ENCODE peak calls at places on chromosomes 11 and 22, in nine cellular contexts. One of them, this sample, is unnamed.

GRCh38 chr22:36221799-36222751 is 17.3 kb downstream of the APOL2 start:
- DNase-seq in spleen: peak
- DNase-seq in WTC11: peak
- DNase-seq in cardiac muscle cell: peak
- DNase-seq in HepG2: peak
- DNase-seq in MCF 10A: peak
- DNase-seq in lower lobe of right lung: peak
- DNase-seq in type B pancreatic cell: no peak
- DNase-seq in kidney: no peak
- DNase-seq in this sample: peak

GRCh38 chr11:9438611-9439010 is 22.2 kb upstream of the ZNF143 start:
- DNase-seq in spleen: no peak
- DNase-seq in WTC11: no peak
- DNase-seq in cardiac muscle cell: no peak
- DNase-seq in HepG2: no peak
- DNase-seq in MCF 10A: no peak
- DNase-seq in lower lobe of right lung: no peak
- DNase-seq in type B pancreatic cell: no peak
- DNase-seq in kidney: no peak
- DNase-seq in this sample: no peak

GRCh38 chr11:44333271-44334218 is 23.6 kb upstream of the ALX4 start:
- DNase-seq in spleen: no peak
- DNase-seq in WTC11: no peak
- DNase-seq in cardiac muscle cell: peak
- DNase-seq in HepG2: peak
- DNase-seq in MCF 10A: peak
- DNase-seq in lower lobe of right lung: no peak
- DNase-seq in type B pancreatic cell: no peak
- DNase-seq in kidney: no peak
- DNase-seq in this sample: no peak

GRCh38 chr11:33703771-33704170 is 3.1 kb upstream of the C11orf91 start:
- DNase-seq in spleen: no peak
- DNase-seq in WTC11: no peak
- DNase-seq in cardiac muscle cell: peak
- DNase-seq in HepG2: no peak
- DNase-seq in MCF 10A: peak
- DNase-seq in lower lobe of right lung: peak
- DNase-seq in type B pancreatic cell: no peak
- DNase-seq in kidney: peak
- DNase-seq in this sample: no peak

GRCh38 chr22:37801946-37802309 is 5.8 kb upstream of the GCAT start:
- DNase-seq in spleen: no peak
- DNase-seq in WTC11: no peak
- DNase-seq in cardiac muscle cell: no peak
- DNase-seq in HepG2: no peak
- DNase-seq in MCF 10A: no peak
- DNase-seq in lower lobe of right lung: no peak
- DNase-seq in type B pancreatic cell: no peak
- DNase-seq in kidney: no peak
- DNase-seq in this sample: no peak

GRCh38 chr22:35835998-35836691 is 118.5 kb downstream of the APOL5 start:
- DNase-seq in spleen: no peak
- DNase-seq in WTC11: peak
- DNase-seq in cardiac muscle cell: peak
- DNase-seq in HepG2: peak
- DNase-seq in MCF 10A: peak
- DNase-seq in lower lobe of right lung: no peak
- DNase-seq in type B pancreatic cell: no peak
- DNase-seq in kidney: no peak
- DNase-seq in this sample: no peak

GRCh38 chr22:42317691-42318547 is 47.5 kb upstream of the TCF20 start:
- DNase-seq in spleen: no peak
- DNase-seq in WTC11: peak
- DNase-seq in cardiac muscle cell: no peak
- DNase-seq in HepG2: no peak
- DNase-seq in MCF 10A: peak
- DNase-seq in lower lobe of right lung: peak
- DNase-seq in type B pancreatic cell: no peak
- DNase-seq in kidney: peak
- DNase-seq in this sample: no peak

GRCh38 chr11:55481416-55481815 is 72.9 kb upstream of the OR4C15 start:
- DNase-seq in spleen: no peak
- DNase-seq in WTC11: no peak
- DNase-seq in cardiac muscle cell: no peak
- DNase-seq in HepG2: no peak
- DNase-seq in MCF 10A: no peak
- DNase-seq in lower lobe of right lung: no peak
- DNase-seq in type B pancreatic cell: no peak
- DNase-seq in kidney: no peak
- DNase-seq in this sample: no peak

GRCh38 chr22:39388261-39389011 is 11.1 kb upstream of the TAB1 start:
- DNase-seq in spleen: peak
- DNase-seq in WTC11: peak
- DNase-seq in cardiac muscle cell: peak
- DNase-seq in HepG2: peak
- DNase-seq in MCF 10A: no peak
- DNase-seq in lower lobe of right lung: peak
- DNase-seq in type B pancreatic cell: peak
- DNase-seq in kidney: peak
- DNase-seq in this sample: peak

GRCh38 chr11:92383430-92383829 is 158.8 kb downstream of the FAT3 start:
- DNase-seq in spleen: no peak
- DNase-seq in WTC11: no peak
- DNase-seq in cardiac muscle cell: peak
- DNase-seq in HepG2: no peak
- DNase-seq in MCF 10A: peak
- DNase-seq in lower lobe of right lung: no peak
- DNase-seq in type B pancreatic cell: no peak
- DNase-seq in kidney: no peak
- DNase-seq in this sample: no peak

GRCh38 chr11:111352935-111353695 is 26.0 kb downstream of the POU2AF1 start:
- DNase-seq in spleen: no peak
- DNase-seq in WTC11: no peak
- DNase-seq in cardiac muscle cell: no peak
- DNase-seq in HepG2: no peak
- DNase-seq in MCF 10A: no peak
- DNase-seq in lower lobe of right lung: no peak
- DNase-seq in type B pancreatic cell: no peak
- DNase-seq in kidney: no peak
- DNase-seq in this sample: no peak
- TF ChIP-seq CTCF in spleen: no peak
- TF ChIP-seq CTCF in WTC11: no peak
- TF ChIP-seq CTCF in cardiac muscle cell: no peak
- TF ChIP-seq CTCF in HepG2: no peak
- TF ChIP-seq CTCF in MCF 10A: no peak
- TF ChIP-seq CTCF in lower lobe of right lung: no peak
- TF ChIP-seq CTCF in type B pancreatic cell: no peak
- TF ChIP-seq CTCF in kidney: no peak
- TF ChIP-seq CTCF in this sample: no peak

GRCh38 chr22:43996170-43996980 is 27.7 kb upstream of the PARVB start:
- DNase-seq in spleen: peak
- DNase-seq in WTC11: no peak
- DNase-seq in cardiac muscle cell: no peak
- DNase-seq in HepG2: no peak
- DNase-seq in MCF 10A: no peak
- DNase-seq in lower lobe of right lung: peak
- DNase-seq in type B pancreatic cell: no peak
- DNase-seq in kidney: peak
- DNase-seq in this sample: no peak
- TF ChIP-seq CTCF in spleen: no peak
- TF ChIP-seq CTCF in WTC11: no peak
- TF ChIP-seq CTCF in cardiac muscle cell: no peak
- TF ChIP-seq CTCF in HepG2: no peak
- TF ChIP-seq CTCF in MCF 10A: no peak
- TF ChIP-seq CTCF in lower lobe of right lung: no peak
- TF ChIP-seq CTCF in type B pancreatic cell: no peak
- TF ChIP-seq CTCF in kidney: no peak
- TF ChIP-seq CTCF in this sample: no peak

GRCh38 chr11:24767411-24767810 is 270.6 kb downstream of the LUZP2 start:
- DNase-seq in spleen: no peak
- DNase-seq in WTC11: no peak
- DNase-seq in cardiac muscle cell: no peak
- DNase-seq in HepG2: no peak
- DNase-seq in MCF 10A: no peak
- DNase-seq in lower lobe of right lung: no peak
- DNase-seq in type B pancreatic cell: no peak
- DNase-seq in kidney: no peak
- DNase-seq in this sample: no peak
- TF ChIP-seq CTCF in spleen: no peak
- TF ChIP-seq CTCF in WTC11: no peak
- TF ChIP-seq CTCF in cardiac muscle cell: no peak
- TF ChIP-seq CTCF in HepG2: no peak
- TF ChIP-seq CTCF in MCF 10A: no peak
- TF ChIP-seq CTCF in lower lobe of right lung: no peak
- TF ChIP-seq CTCF in type B pancreatic cell: no peak
- TF ChIP-seq CTCF in kidney: no peak
- TF ChIP-seq CTCF in this sample: no peak

GRCh38 chr22:22508274-22509176 is at the start of gene ZNF280B:
- DNase-seq in spleen: peak
- DNase-seq in WTC11: peak
- DNase-seq in cardiac muscle cell: peak
- DNase-seq in HepG2: peak
- DNase-seq in MCF 10A: no peak
- DNase-seq in lower lobe of right lung: peak
- DNase-seq in type B pancreatic cell: peak
- DNase-seq in kidney: peak
- DNase-seq in this sample: peak
- TF ChIP-seq CTCF in spleen: peak
- TF ChIP-seq CTCF in WTC11: peak
- TF ChIP-seq CTCF in cardiac muscle cell: peak
- TF ChIP-seq CTCF in HepG2: peak
- TF ChIP-seq CTCF in MCF 10A: no peak
- TF ChIP-seq CTCF in lower lobe of right lung: peak
- TF ChIP-seq CTCF in type B pancreatic cell: peak
- TF ChIP-seq CTCF in kidney: peak
- TF ChIP-seq CTCF in this sample: peak

GRCh38 chr11:106276859-106277436 is 199.5 kb downstream of the AASDHPPT start:
- DNase-seq in spleen: no peak
- DNase-seq in WTC11: no peak
- DNase-seq in cardiac muscle cell: peak
- DNase-seq in HepG2: no peak
- DNase-seq in MCF 10A: peak
- DNase-seq in lower lobe of right lung: no peak
- DNase-seq in type B pancreatic cell: no peak
- DNase-seq in kidney: no peak
- DNase-seq in this sample: no peak
- TF ChIP-seq CTCF in spleen: no peak
- TF ChIP-seq CTCF in WTC11: peak
- TF ChIP-seq CTCF in cardiac muscle cell: peak
- TF ChIP-seq CTCF in HepG2: peak
- TF ChIP-seq CTCF in MCF 10A: peak
- TF ChIP-seq CTCF in lower lobe of right lung: no peak
- TF ChIP-seq CTCF in type B pancreatic cell: peak
- TF ChIP-seq CTCF in kidney: peak
- TF ChIP-seq CTCF in this sample: peak

DNA sequence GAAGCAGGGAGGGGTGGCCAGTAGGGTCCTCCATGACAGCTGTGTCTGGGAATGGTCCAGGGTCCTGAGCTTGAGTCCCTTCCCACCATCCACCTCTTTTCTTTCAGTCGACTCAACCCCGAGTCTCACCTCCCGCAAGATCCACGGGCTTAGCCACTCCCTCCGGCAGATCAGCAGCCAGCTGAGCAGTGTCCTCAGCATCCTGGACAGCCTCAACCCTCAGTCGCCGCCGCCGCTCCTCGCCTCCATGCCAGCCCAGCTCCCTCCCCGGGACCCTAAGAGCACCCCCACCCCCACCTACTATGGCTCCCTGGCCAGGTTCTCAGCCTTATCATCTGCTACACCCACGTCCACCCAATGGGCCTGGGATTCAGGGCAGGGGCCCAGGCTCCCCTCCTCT is 81.9 kb downstream of the CEP164 start:
- DNase-seq in spleen: no peak
- DNase-seq in WTC11: no peak
- DNase-seq in cardiac muscle cell: no peak
- DNase-seq in HepG2: no peak
- DNase-seq in MCF 10A: no peak
- DNase-seq in lower lobe of right lung: no peak
- DNase-seq in type B pancreatic cell: no peak
- DNase-seq in kidney: no peak
- DNase-seq in this sample: no peak
- TF ChIP-seq CTCF in spleen: no peak
- TF ChIP-seq CTCF in WTC11: no peak
- TF ChIP-seq CTCF in cardiac muscle cell: no peak
- TF ChIP-seq CTCF in HepG2: no peak
- TF ChIP-seq CTCF in MCF 10A: no peak
- TF ChIP-seq CTCF in lower lobe of right lung: no peak
- TF ChIP-seq CTCF in type B pancreatic cell: no peak
- TF ChIP-seq CTCF in kidney: no peak
- TF ChIP-seq CTCF in this sample: no peak